ENCODE peak calls at places on chromosomes 11 and 22, in ten cellular contexts. One of them, this sample, is unnamed.

GRCh38 chr11:127362754-127363153 is 362.2 kb upstream of the KIRREL3 start:
- ATAC-seq in activated CD8-positive, alpha-beta memory T cell treated with anti-CD3 and anti-CD28 coated beads, Interleukin-2, amount 10 ng/mL, durations not matched to agents 7 days and 5 days: no peak
- ATAC-seq in pancreas: no peak
- ATAC-seq in effector memory CD8-positive, alpha-beta T cell: no peak
- ATAC-seq in mucosa of descending colon: no peak
- ATAC-seq in SK-N-SH treated with all-trans-retinoic acid at 6 μM for 48 hours: no peak
- ATAC-seq in T-cell: no peak
- ATAC-seq in CD4-positive, alpha-beta T cell: no peak
- ATAC-seq in heart right ventricle: no peak
- ATAC-seq in activated naive CD8-positive, alpha-beta T cell treated with anti-CD3 and anti-CD28 coated beads, Interleukin-2, amount 10 ng/mL, durations not matched to agents 7 days and 5 days: no peak
- ATAC-seq in this sample: no peak

GRCh38 chr22:23450434-23450795 is 129.7 kb downstream of the IGLL1 start:
- ATAC-seq in heart right ventricle: no peak
- ATAC-seq in activated CD8-positive, alpha-beta memory T cell treated with anti-CD3 and anti-CD28 coated beads, Interleukin-2, amount 10 ng/mL, durations not matched to agents 7 days and 5 days: no peak
- ATAC-seq in mucosa of descending colon: no peak
- ATAC-seq in activated naive CD8-positive, alpha-beta T cell treated with anti-CD3 and anti-CD28 coated beads, Interleukin-2, amount 10 ng/mL, durations not matched to agents 7 days and 5 days: no peak
- ATAC-seq in effector memory CD8-positive, alpha-beta T cell: no peak
- ATAC-seq in SK-N-SH treated with all-trans-retinoic acid at 6 μM for 48 hours: no peak
- ATAC-seq in pancreas: no peak
- ATAC-seq in CD4-positive, alpha-beta T cell: no peak
- ATAC-seq in T-cell: no peak
- ATAC-seq in this sample: no peak

GRCh38 chr22:33789690-33790253 is 130.5 kb downstream of the LARGE1 start:
- ATAC-seq in heart right ventricle: no peak
- ATAC-seq in mucosa of descending colon: no peak
- ATAC-seq in effector memory CD8-positive, alpha-beta T cell: no peak
- ATAC-seq in SK-N-SH treated with all-trans-retinoic acid at 6 μM for 48 hours: no peak
- ATAC-seq in activated naive CD8-positive, alpha-beta T cell treated with anti-CD3 and anti-CD28 coated beads, Interleukin-2, amount 10 ng/mL, durations not matched to agents 7 days and 5 days: no peak
- ATAC-seq in activated CD8-positive, alpha-beta memory T cell treated with anti-CD3 and anti-CD28 coated beads, Interleukin-2, amount 10 ng/mL, durations not matched to agents 7 days and 5 days: no peak
- ATAC-seq in T-cell: no peak
- ATAC-seq in CD4-positive, alpha-beta T cell: no peak
- ATAC-seq in pancreas: no peak
- ATAC-seq in this sample: peak; percentile 51

GRCh38 chr22:31295413-31295812 is 3.1 kb upstream of the PIK3IP1 start:
- ATAC-seq in pancreas: no peak
- ATAC-seq in T-cell: no peak
- ATAC-seq in heart right ventricle: no peak
- ATAC-seq in effector memory CD8-positive, alpha-beta T cell: no peak
- ATAC-seq in mucosa of descending colon: no peak
- ATAC-seq in activated CD8-positive, alpha-beta memory T cell treated with anti-CD3 and anti-CD28 coated beads, Interleukin-2, amount 10 ng/mL, durations not matched to agents 7 days and 5 days: no peak
- ATAC-seq in activated naive CD8-positive, alpha-beta T cell treated with anti-CD3 and anti-CD28 coated beads, Interleukin-2, amount 10 ng/mL, durations not matched to agents 7 days and 5 days: no peak
- ATAC-seq in CD4-positive, alpha-beta T cell: no peak
- ATAC-seq in SK-N-SH treated with all-trans-retinoic acid at 6 μM for 48 hours: no peak
- ATAC-seq in this sample: no peak

GRCh38 chr22:30327864-30328345 is 1.2 kb upstream of the TBC1D10A start:
- ATAC-seq in activated CD8-positive, alpha-beta memory T cell treated with anti-CD3 and anti-CD28 coated beads, Interleukin-2, amount 10 ng/mL, durations not matched to agents 7 days and 5 days: no peak
- ATAC-seq in effector memory CD8-positive, alpha-beta T cell: no peak
- ATAC-seq in activated naive CD8-positive, alpha-beta T cell treated with anti-CD3 and anti-CD28 coated beads, Interleukin-2, amount 10 ng/mL, durations not matched to agents 7 days and 5 days: no peak
- ATAC-seq in mucosa of descending colon: peak; percentile 34
- ATAC-seq in CD4-positive, alpha-beta T cell: no peak
- ATAC-seq in pancreas: peak; percentile 39
- ATAC-seq in heart right ventricle: no peak
- ATAC-seq in SK-N-SH treated with all-trans-retinoic acid at 6 μM for 48 hours: no peak
- ATAC-seq in T-cell: no peak
- ATAC-seq in this sample: no peak

GRCh38 chr11:93166194-93166593 is 31.6 kb downstream of the SLC36A4 start:
- ATAC-seq in effector memory CD8-positive, alpha-beta T cell: no peak
- ATAC-seq in CD4-positive, alpha-beta T cell: no peak
- ATAC-seq in activated CD8-positive, alpha-beta memory T cell treated with anti-CD3 and anti-CD28 coated beads, Interleukin-2, amount 10 ng/mL, durations not matched to agents 7 days and 5 days: no peak
- ATAC-seq in heart right ventricle: no peak
- ATAC-seq in pancreas: no peak
- ATAC-seq in mucosa of descending colon: no peak
- ATAC-seq in SK-N-SH treated with all-trans-retinoic acid at 6 μM for 48 hours: no peak
- ATAC-seq in activated naive CD8-positive, alpha-beta T cell treated with anti-CD3 and anti-CD28 coated beads, Interleukin-2, amount 10 ng/mL, durations not matched to agents 7 days and 5 days: no peak
- ATAC-seq in T-cell: no peak
- ATAC-seq in this sample: no peak

GRCh38 chr22:29464581-29464980 is 15.4 kb upstream of the NEFH start:
- ATAC-seq in T-cell: no peak
- ATAC-seq in effector memory CD8-positive, alpha-beta T cell: no peak
- ATAC-seq in CD4-positive, alpha-beta T cell: no peak
- ATAC-seq in activated naive CD8-positive, alpha-beta T cell treated with anti-CD3 and anti-CD28 coated beads, Interleukin-2, amount 10 ng/mL, durations not matched to agents 7 days and 5 days: no peak
- ATAC-seq in activated CD8-positive, alpha-beta memory T cell treated with anti-CD3 and anti-CD28 coated beads, Interleukin-2, amount 10 ng/mL, durations not matched to agents 7 days and 5 days: no peak
- ATAC-seq in mucosa of descending colon: no peak
- ATAC-seq in SK-N-SH treated with all-trans-retinoic acid at 6 μM for 48 hours: no peak
- ATAC-seq in pancreas: no peak
- ATAC-seq in heart right ventricle: no peak
- ATAC-seq in this sample: no peak

GRCh38 chr11:11246166-11246565 is 106.9 kb downstream of the CSNK2A3 start:
- ATAC-seq in pancreas: no peak
- ATAC-seq in mucosa of descending colon: no peak
- ATAC-seq in CD4-positive, alpha-beta T cell: no peak
- ATAC-seq in activated naive CD8-positive, alpha-beta T cell treated with anti-CD3 and anti-CD28 coated beads, Interleukin-2, amount 10 ng/mL, durations not matched to agents 7 days and 5 days: no peak
- ATAC-seq in T-cell: no peak
- ATAC-seq in effector memory CD8-positive, alpha-beta T cell: no peak
- ATAC-seq in activated CD8-positive, alpha-beta memory T cell treated with anti-CD3 and anti-CD28 coated beads, Interleukin-2, amount 10 ng/mL, durations not matched to agents 7 days and 5 days: no peak
- ATAC-seq in SK-N-SH treated with all-trans-retinoic acid at 6 μM for 48 hours: no peak
- ATAC-seq in heart right ventricle: no peak
- ATAC-seq in this sample: no peak

GRCh38 chr11:61378713-61379313 is 13.6 kb upstream of the TMEM216 start:
- ATAC-seq in activated naive CD8-positive, alpha-beta T cell treated with anti-CD3 and anti-CD28 coated beads, Interleukin-2, amount 10 ng/mL, durations not matched to agents 7 days and 5 days: no peak
- ATAC-seq in effector memory CD8-positive, alpha-beta T cell: no peak
- ATAC-seq in heart right ventricle: peak; percentile 53
- ATAC-seq in CD4-positive, alpha-beta T cell: no peak
- ATAC-seq in T-cell: no peak
- ATAC-seq in mucosa of descending colon: peak; percentile 35
- ATAC-seq in activated CD8-positive, alpha-beta memory T cell treated with anti-CD3 and anti-CD28 coated beads, Interleukin-2, amount 10 ng/mL, durations not matched to agents 7 days and 5 days: no peak
- ATAC-seq in SK-N-SH treated with all-trans-retinoic acid at 6 μM for 48 hours: peak; percentile 86
- ATAC-seq in pancreas: no peak
- ATAC-seq in this sample: no peak

GRCh38 chr11:61023086-61024035 is 51.9 kb downstream of the CD6 start:
- ATAC-seq in activated naive CD8-positive, alpha-beta T cell treated with anti-CD3 and anti-CD28 coated beads, Interleukin-2, amount 10 ng/mL, durations not matched to agents 7 days and 5 days: peak; percentile 17
- ATAC-seq in pancreas: no peak
- ATAC-seq in SK-N-SH treated with all-trans-retinoic acid at 6 μM for 48 hours: no peak
- ATAC-seq in CD4-positive, alpha-beta T cell: peak; percentile 15
- ATAC-seq in activated CD8-positive, alpha-beta memory T cell treated with anti-CD3 and anti-CD28 coated beads, Interleukin-2, amount 10 ng/mL, durations not matched to agents 7 days and 5 days: peak; percentile 51
- ATAC-seq in T-cell: peak; percentile 20
- ATAC-seq in effector memory CD8-positive, alpha-beta T cell: peak; percentile 53
- ATAC-seq in heart right ventricle: no peak
- ATAC-seq in mucosa of descending colon: no peak
- ATAC-seq in this sample: peak; percentile 52

GRCh38 chr11:57770793-57771192 is 9.2 kb downstream of the CTNND1 start:
- ATAC-seq in SK-N-SH treated with all-trans-retinoic acid at 6 μM for 48 hours: no peak
- ATAC-seq in mucosa of descending colon: no peak
- ATAC-seq in pancreas: peak; percentile 38
- ATAC-seq in heart right ventricle: no peak
- ATAC-seq in T-cell: no peak
- ATAC-seq in effector memory CD8-positive, alpha-beta T cell: no peak
- ATAC-seq in activated naive CD8-positive, alpha-beta T cell treated with anti-CD3 and anti-CD28 coated beads, Interleukin-2, amount 10 ng/mL, durations not matched to agents 7 days and 5 days: no peak
- ATAC-seq in activated CD8-positive, alpha-beta memory T cell treated with anti-CD3 and anti-CD28 coated beads, Interleukin-2, amount 10 ng/mL, durations not matched to agents 7 days and 5 days: no peak
- ATAC-seq in CD4-positive, alpha-beta T cell: no peak
- ATAC-seq in this sample: no peak

GRCh38 chr22:29617922-29618629 is 14.6 kb downstream of the NF2 start:
- ATAC-seq in activated CD8-positive, alpha-beta memory T cell treated with anti-CD3 and anti-CD28 coated beads, Interleukin-2, amount 10 ng/mL, durations not matched to agents 7 days and 5 days: peak; percentile 39
- ATAC-seq in effector memory CD8-positive, alpha-beta T cell: no peak
- ATAC-seq in pancreas: peak; percentile 83
- ATAC-seq in mucosa of descending colon: peak; percentile 36
- ATAC-seq in SK-N-SH treated with all-trans-retinoic acid at 6 μM for 48 hours: peak; percentile 72
- ATAC-seq in heart right ventricle: no peak
- ATAC-seq in activated naive CD8-positive, alpha-beta T cell treated with anti-CD3 and anti-CD28 coated beads, Interleukin-2, amount 10 ng/mL, durations not matched to agents 7 days and 5 days: no peak
- ATAC-seq in CD4-positive, alpha-beta T cell: no peak
- ATAC-seq in T-cell: peak; percentile 46
- ATAC-seq in this sample: peak; percentile 86

GRCh38 chr22:11613898-11614755 is 3913.9 kb upstream of the OR11H1 start:
- ATAC-seq in SK-N-SH treated with all-trans-retinoic acid at 6 μM for 48 hours: no peak
- ATAC-seq in heart right ventricle: no peak
- ATAC-seq in activated CD8-positive, alpha-beta memory T cell treated with anti-CD3 and anti-CD28 coated beads, Interleukin-2, amount 10 ng/mL, durations not matched to agents 7 days and 5 days: no peak
- ATAC-seq in pancreas: no peak
- ATAC-seq in activated naive CD8-positive, alpha-beta T cell treated with anti-CD3 and anti-CD28 coated beads, Interleukin-2, amount 10 ng/mL, durations not matched to agents 7 days and 5 days: no peak
- ATAC-seq in mucosa of descending colon: no peak
- ATAC-seq in T-cell: no peak
- ATAC-seq in effector memory CD8-positive, alpha-beta T cell: no peak
- ATAC-seq in CD4-positive, alpha-beta T cell: no peak
- ATAC-seq in this sample: no peak

GRCh38 chr11:2924381-2924780 is 4.8 kb downstream of the PHLDA2 start:
- ATAC-seq in mucosa of descending colon: peak; percentile 75
- ATAC-seq in effector memory CD8-positive, alpha-beta T cell: no peak
- ATAC-seq in heart right ventricle: peak; percentile 10
- ATAC-seq in T-cell: no peak
- ATAC-seq in pancreas: peak; percentile 21
- ATAC-seq in activated naive CD8-positive, alpha-beta T cell treated with anti-CD3 and anti-CD28 coated beads, Interleukin-2, amount 10 ng/mL, durations not matched to agents 7 days and 5 days: no peak
- ATAC-seq in activated CD8-positive, alpha-beta memory T cell treated with anti-CD3 and anti-CD28 coated beads, Interleukin-2, amount 10 ng/mL, durations not matched to agents 7 days and 5 days: no peak
- ATAC-seq in CD4-positive, alpha-beta T cell: no peak
- ATAC-seq in SK-N-SH treated with all-trans-retinoic acid at 6 μM for 48 hours: no peak
- ATAC-seq in this sample: no peak

GRCh38 chr11:104033561-104033960 is 2.9 kb upstream of the DDI1 start:
- ATAC-seq in effector memory CD8-positive, alpha-beta T cell: no peak
- ATAC-seq in CD4-positive, alpha-beta T cell: no peak
- ATAC-seq in activated naive CD8-positive, alpha-beta T cell treated with anti-CD3 and anti-CD28 coated beads, Interleukin-2, amount 10 ng/mL, durations not matched to agents 7 days and 5 days: no peak
- ATAC-seq in mucosa of descending colon: no peak
- ATAC-seq in T-cell: no peak
- ATAC-seq in pancreas: no peak
- ATAC-seq in heart right ventricle: no peak
- ATAC-seq in SK-N-SH treated with all-trans-retinoic acid at 6 μM for 48 hours: no peak
- ATAC-seq in activated CD8-positive, alpha-beta memory T cell treated with anti-CD3 and anti-CD28 coated beads, Interleukin-2, amount 10 ng/mL, durations not matched to agents 7 days and 5 days: no peak
- ATAC-seq in this sample: no peak

GRCh38 chr11:104151404-104152204 is 12.3 kb downstream of the PDGFD start:
- ATAC-seq in activated naive CD8-positive, alpha-beta T cell treated with anti-CD3 and anti-CD28 coated beads, Interleukin-2, amount 10 ng/mL, durations not matched to agents 7 days and 5 days: no peak
- ATAC-seq in mucosa of descending colon: no peak
- ATAC-seq in pancreas: no peak
- ATAC-seq in heart right ventricle: no peak
- ATAC-seq in CD4-positive, alpha-beta T cell: no peak
- ATAC-seq in T-cell: no peak
- ATAC-seq in effector memory CD8-positive, alpha-beta T cell: no peak
- ATAC-seq in activated CD8-positive, alpha-beta memory T cell treated with anti-CD3 and anti-CD28 coated beads, Interleukin-2, amount 10 ng/mL, durations not matched to agents 7 days and 5 days: no peak
- ATAC-seq in SK-N-SH treated with all-trans-retinoic acid at 6 μM for 48 hours: no peak
- ATAC-seq in this sample: no peak

GRCh38 chr11:20627026-20627425 is 27.6 kb downstream of the SLC6A5 start:
- ATAC-seq in activated CD8-positive, alpha-beta memory T cell treated with anti-CD3 and anti-CD28 coated beads, Interleukin-2, amount 10 ng/mL, durations not matched to agents 7 days and 5 days: no peak
- ATAC-seq in mucosa of descending colon: no peak
- ATAC-seq in CD4-positive, alpha-beta T cell: no peak
- ATAC-seq in effector memory CD8-positive, alpha-beta T cell: no peak
- ATAC-seq in SK-N-SH treated with all-trans-retinoic acid at 6 μM for 48 hours: no peak
- ATAC-seq in T-cell: no peak
- ATAC-seq in activated naive CD8-positive, alpha-beta T cell treated with anti-CD3 and anti-CD28 coated beads, Interleukin-2, amount 10 ng/mL, durations not matched to agents 7 days and 5 days: no peak
- ATAC-seq in pancreas: no peak
- ATAC-seq in heart right ventricle: no peak
- ATAC-seq in this sample: no peak

GRCh38 chr22:35995772-35996171 is 32.9 kb downstream of the RBFOX2 start:
- ATAC-seq in activated CD8-positive, alpha-beta memory T cell treated with anti-CD3 and anti-CD28 coated beads, Interleukin-2, amount 10 ng/mL, durations not matched to agents 7 days and 5 days: no peak
- ATAC-seq in T-cell: no peak
- ATAC-seq in heart right ventricle: peak; percentile 91
- ATAC-seq in SK-N-SH treated with all-trans-retinoic acid at 6 μM for 48 hours: peak; percentile 74
- ATAC-seq in CD4-positive, alpha-beta T cell: no peak
- ATAC-seq in activated naive CD8-positive, alpha-beta T cell treated with anti-CD3 and anti-CD28 coated beads, Interleukin-2, amount 10 ng/mL, durations not matched to agents 7 days and 5 days: no peak
- ATAC-seq in effector memory CD8-positive, alpha-beta T cell: no peak
- ATAC-seq in mucosa of descending colon: peak; percentile 55
- ATAC-seq in pancreas: no peak
- ATAC-seq in this sample: no peak

GRCh38 chr22:37563153-37564081 is 3.1 kb downstream of the CDC42EP1 start:
- ATAC-seq in pancreas: peak; percentile 34
- ATAC-seq in CD4-positive, alpha-beta T cell: no peak
- ATAC-seq in SK-N-SH treated with all-trans-retinoic acid at 6 μM for 48 hours: peak; percentile 36
- ATAC-seq in T-cell: no peak
- ATAC-seq in mucosa of descending colon: peak; percentile 17
- ATAC-seq in heart right ventricle: peak; percentile 20
- ATAC-seq in activated naive CD8-positive, alpha-beta T cell treated with anti-CD3 and anti-CD28 coated beads, Interleukin-2, amount 10 ng/mL, durations not matched to agents 7 days and 5 days: no peak
- ATAC-seq in effector memory CD8-positive, alpha-beta T cell: no peak
- ATAC-seq in activated CD8-positive, alpha-beta memory T cell treated with anti-CD3 and anti-CD28 coated beads, Interleukin-2, amount 10 ng/mL, durations not matched to agents 7 days and 5 days: no peak
- ATAC-seq in this sample: no peak

GRCh38 chr11:898540-899190 is 11.9 kb downstream of the CHID1 start:
- ATAC-seq in activated naive CD8-positive, alpha-beta T cell treated with anti-CD3 and anti-CD28 coated beads, Interleukin-2, amount 10 ng/mL, durations not matched to agents 7 days and 5 days: no peak
- ATAC-seq in heart right ventricle: peak; percentile 44
- ATAC-seq in effector memory CD8-positive, alpha-beta T cell: no peak
- ATAC-seq in pancreas: no peak
- ATAC-seq in SK-N-SH treated with all-trans-retinoic acid at 6 μM for 48 hours: peak; percentile 63
- ATAC-seq in mucosa of descending colon: peak; percentile 36
- ATAC-seq in activated CD8-positive, alpha-beta memory T cell treated with anti-CD3 and anti-CD28 coated beads, Interleukin-2, amount 10 ng/mL, durations not matched to agents 7 days and 5 days: no peak
- ATAC-seq in T-cell: no peak
- ATAC-seq in CD4-positive, alpha-beta T cell: no peak
- ATAC-seq in this sample: no peak

GRCh38 chr22:24859587-24859986 is 53.6 kb downstream of the SGSM1 start:
- ATAC-seq in heart right ventricle: no peak
- ATAC-seq in effector memory CD8-positive, alpha-beta T cell: no peak
- ATAC-seq in mucosa of descending colon: no peak
- ATAC-seq in activated naive CD8-positive, alpha-beta T cell treated with anti-CD3 and anti-CD28 coated beads, Interleukin-2, amount 10 ng/mL, durations not matched to agents 7 days and 5 days: no peak
- ATAC-seq in SK-N-SH treated with all-trans-retinoic acid at 6 μM for 48 hours: no peak
- ATAC-seq in pancreas: no peak
- ATAC-seq in activated CD8-positive, alpha-beta memory T cell treated with anti-CD3 and anti-CD28 coated beads, Interleukin-2, amount 10 ng/mL, durations not matched to agents 7 days and 5 days: no peak
- ATAC-seq in T-cell: no peak
- ATAC-seq in CD4-positive, alpha-beta T cell: no peak
- ATAC-seq in this sample: no peak

GRCh38 chr11:10906521-10906920 is 48.7 kb upstream of the ZBED5 start:
- ATAC-seq in effector memory CD8-positive, alpha-beta T cell: no peak
- ATAC-seq in activated naive CD8-positive, alpha-beta T cell treated with anti-CD3 and anti-CD28 coated beads, Interleukin-2, amount 10 ng/mL, durations not matched to agents 7 days and 5 days: no peak
- ATAC-seq in pancreas: no peak
- ATAC-seq in SK-N-SH treated with all-trans-retinoic acid at 6 μM for 48 hours: peak; percentile 59
- ATAC-seq in mucosa of descending colon: peak; percentile 26
- ATAC-seq in T-cell: no peak
- ATAC-seq in activated CD8-positive, alpha-beta memory T cell treated with anti-CD3 and anti-CD28 coated beads, Interleukin-2, amount 10 ng/mL, durations not matched to agents 7 days and 5 days: no peak
- ATAC-seq in heart right ventricle: peak; percentile 38
- ATAC-seq in CD4-positive, alpha-beta T cell: no peak
- ATAC-seq in this sample: no peak

GRCh38 chr11:17743808-17744119 is 9.2 kb downstream of the KCNC1 start:
- ATAC-seq in CD4-positive, alpha-beta T cell: no peak
- ATAC-seq in pancreas: no peak
- ATAC-seq in mucosa of descending colon: no peak
- ATAC-seq in activated naive CD8-positive, alpha-beta T cell treated with anti-CD3 and anti-CD28 coated beads, Interleukin-2, amount 10 ng/mL, durations not matched to agents 7 days and 5 days: no peak
- ATAC-seq in T-cell: no peak
- ATAC-seq in activated CD8-positive, alpha-beta memory T cell treated with anti-CD3 and anti-CD28 coated beads, Interleukin-2, amount 10 ng/mL, durations not matched to agents 7 days and 5 days: no peak
- ATAC-seq in SK-N-SH treated with all-trans-retinoic acid at 6 μM for 48 hours: peak; percentile 61
- ATAC-seq in heart right ventricle: no peak
- ATAC-seq in effector memory CD8-positive, alpha-beta T cell: no peak
- ATAC-seq in this sample: no peak

GRCh38 chr22:17403906-17404305 is 34.6 kb downstream of the CECR2 start:
- ATAC-seq in activated naive CD8-positive, alpha-beta T cell treated with anti-CD3 and anti-CD28 coated beads, Interleukin-2, amount 10 ng/mL, durations not matched to agents 7 days and 5 days: no peak
- ATAC-seq in effector memory CD8-positive, alpha-beta T cell: no peak
- ATAC-seq in activated CD8-positive, alpha-beta memory T cell treated with anti-CD3 and anti-CD28 coated beads, Interleukin-2, amount 10 ng/mL, durations not matched to agents 7 days and 5 days: no peak
- ATAC-seq in pancreas: no peak
- ATAC-seq in T-cell: no peak
- ATAC-seq in SK-N-SH treated with all-trans-retinoic acid at 6 μM for 48 hours: no peak
- ATAC-seq in mucosa of descending colon: no peak
- ATAC-seq in CD4-positive, alpha-beta T cell: no peak
- ATAC-seq in heart right ventricle: no peak
- ATAC-seq in this sample: no peak

GRCh38 chr11:100860318-100860896 is 173.3 kb downstream of the ARHGAP42 start:
- ATAC-seq in mucosa of descending colon: no peak
- ATAC-seq in heart right ventricle: no peak
- ATAC-seq in T-cell: no peak
- ATAC-seq in effector memory CD8-positive, alpha-beta T cell: no peak
- ATAC-seq in activated CD8-positive, alpha-beta memory T cell treated with anti-CD3 and anti-CD28 coated beads, Interleukin-2, amount 10 ng/mL, durations not matched to agents 7 days and 5 days: no peak
- ATAC-seq in CD4-positive, alpha-beta T cell: no peak
- ATAC-seq in pancreas: no peak
- ATAC-seq in activated naive CD8-positive, alpha-beta T cell treated with anti-CD3 and anti-CD28 coated beads, Interleukin-2, amount 10 ng/mL, durations not matched to agents 7 days and 5 days: no peak
- ATAC-seq in SK-N-SH treated with all-trans-retinoic acid at 6 μM for 48 hours: no peak
- ATAC-seq in this sample: no peak

GRCh38 chr11:67997460-67997921 is 6.4 kb downstream of the UNC93B1 start:
- ATAC-seq in effector memory CD8-positive, alpha-beta T cell: peak; percentile 22
- ATAC-seq in activated CD8-positive, alpha-beta memory T cell treated with anti-CD3 and anti-CD28 coated beads, Interleukin-2, amount 10 ng/mL, durations not matched to agents 7 days and 5 days: no peak
- ATAC-seq in heart right ventricle: no peak
- ATAC-seq in T-cell: no peak
- ATAC-seq in CD4-positive, alpha-beta T cell: no peak
- ATAC-seq in activated naive CD8-positive, alpha-beta T cell treated with anti-CD3 and anti-CD28 coated beads, Interleukin-2, amount 10 ng/mL, durations not matched to agents 7 days and 5 days: peak; percentile 27
- ATAC-seq in mucosa of descending colon: peak; percentile 27
- ATAC-seq in pancreas: no peak
- ATAC-seq in SK-N-SH treated with all-trans-retinoic acid at 6 μM for 48 hours: no peak
- ATAC-seq in this sample: no peak

GRCh38 chr11:3807856-3808845 is at the start of gene PGAP2:
- ATAC-seq in activated naive CD8-positive, alpha-beta T cell treated with anti-CD3 and anti-CD28 coated beads, Interleukin-2, amount 10 ng/mL, durations not matched to agents 7 days and 5 days: peak; percentile 72
- ATAC-seq in T-cell: peak; percentile 78
- ATAC-seq in SK-N-SH treated with all-trans-retinoic acid at 6 μM for 48 hours: peak; percentile 87
- ATAC-seq in effector memory CD8-positive, alpha-beta T cell: peak; percentile 69
- ATAC-seq in CD4-positive, alpha-beta T cell: peak; percentile 74
- ATAC-seq in mucosa of descending colon: peak; percentile 85
- ATAC-seq in pancreas: peak; percentile 88
- ATAC-seq in activated CD8-positive, alpha-beta memory T cell treated with anti-CD3 and anti-CD28 coated beads, Interleukin-2, amount 10 ng/mL, durations not matched to agents 7 days and 5 days: peak; percentile 87
- ATAC-seq in heart right ventricle: peak; percentile 82
- ATAC-seq in this sample: peak; percentile 76

GRCh38 chr11:96205460-96205809 is 137.6 kb downstream of the MAML2 start:
- ATAC-seq in activated CD8-positive, alpha-beta memory T cell treated with anti-CD3 and anti-CD28 coated beads, Interleukin-2, amount 10 ng/mL, durations not matched to agents 7 days and 5 days: peak; percentile 46
- ATAC-seq in mucosa of descending colon: no peak
- ATAC-seq in T-cell: peak; percentile 42
- ATAC-seq in pancreas: no peak
- ATAC-seq in activated naive CD8-positive, alpha-beta T cell treated with anti-CD3 and anti-CD28 coated beads, Interleukin-2, amount 10 ng/mL, durations not matched to agents 7 days and 5 days: peak; percentile 25
- ATAC-seq in heart right ventricle: no peak
- ATAC-seq in effector memory CD8-positive, alpha-beta T cell: peak; percentile 40
- ATAC-seq in SK-N-SH treated with all-trans-retinoic acid at 6 μM for 48 hours: no peak
- ATAC-seq in CD4-positive, alpha-beta T cell: peak; percentile 12
- ATAC-seq in this sample: peak; percentile 81

This sample was measured in activated CD4-positive, CD25-positive, alpha-beta regulatory T cell treated with anti-CD3 and anti-CD28 coated beads, Interleukin-2, amount 50 U/mL, for 24 hours.